ENCODE peak calls at places on chromosomes 6 and 20, in five cellular contexts. L, X, C, J and A are unnamed samples.

GRCh38 chr6:36075656-36076055 is 48.0 kb downstream of the MAPK14 start:
- DNase-seq in X (no peak), C (peak; percentile 53), J (no peak), L (no peak), A (no peak)

GRCh38 chr6:53065266-53066058 is at the start of gene FBXO9:
- DNase-seq in C (peak; percentile 69), X (no peak), J (peak; percentile 56), L (peak; percentile 83), A (no peak)

GRCh38 chr6:3609388-3609787 is 142.1 kb downstream of the PXDC1 start:
- DNase-seq in X (no peak), C (no peak), J (no peak), L (no peak), A (no peak)

GRCh38 chr6:41022294-41022693 is 16.7 kb downstream of the UNC5CL start:
- DNase-seq in J (no peak), C (no peak), X (peak; percentile 77), L (no peak), A (peak; percentile 37)

GRCh38 chr20:33777831-33778230 is 33.3 kb upstream of the CHMP4B start:
- DNase-seq in L (no peak), C (no peak), X (no peak), J (no peak), A (no peak)

GRCh38 chr6:156028310-156029131 is 572.9 kb upstream of the NOX3 start:
- DNase-seq in X (no peak), C (no peak), L (no peak), J (no peak), A (no peak)

GRCh38 chr20:60254901-60255411 is 296.7 kb downstream of the CDH26 start:
- DNase-seq in C (no peak), L (no peak), J (no peak), X (peak; percentile 56), A (no peak)

GRCh38 chr6:170045563-170045960 is 245.3 kb downstream of the DLL1 start:
- DNase-seq in C (no peak), L (no peak), J (no peak), X (no peak), A (no peak)

GRCh38 chr6:41027799-41028617 is 11.0 kb downstream of the UNC5CL start:
- DNase-seq in C (peak; percentile 88), X (peak; percentile 63), J (peak; percentile 55), L (peak; percentile 90), A (peak; percentile 84)